ENCODE peak calls at places on chromosome 22, in six cellular contexts. I is suprapubic skin, Q is adrenal gland, U is psoas muscle, K is fibroblast of lung, R is right lobe of liver. Y is an unnamed sample.

GRCh38 chr22:35558031-35558430 is 17.4 kb downstream of the RASD2 start:
- DNase-seq in R (no peak), U (no peak), Q (no peak), I (no peak), K (no peak), Y (no peak)

GRCh38 chr22:49663311-49663711 is 164.4 kb downstream of the BRD1 start:
- DNase-seq in Q (no peak), K (no peak), R (peak; percentile 32), U (no peak), I (peak; percentile 74), Y (no peak)

GRCh38 chr22:50218153-50218995 is 17.6 kb downstream of the SELENOO start:
- DNase-seq in R (peak; percentile 73), I (no peak), Q (no peak), U (no peak), K (no peak), Y (no peak)

GRCh38 chr22:50016988-50017700 is 4.6 kb upstream of the IL17REL start:
- DNase-seq in U (no peak), R (no peak), Q (no peak), I (no peak), K (peak; percentile 37), Y (no peak)

GRCh38 chr22:19060356-19061009 is 61.7 kb downstream of the DGCR2 start:
- DNase-seq in R (no peak), U (no peak), K (peak; percentile 53), Q (peak; percentile 61), I (peak; percentile 48), Y (no peak)

GRCh38 chr22:21047730-21048129 is 2.0 kb downstream of the LRRC74B start:
- DNase-seq in U (no peak), Q (no peak), K (no peak), R (no peak), I (no peak), Y (no peak)

GRCh38 chr22:40560551-40560950 is 76.0 kb downstream of the MRTFA start:
- DNase-seq in Q (no peak), U (no peak), R (no peak), K (peak; percentile 73), I (no peak), Y (no peak)

GRCh38 chr22:42160830-42161696 is 30.5 kb upstream of the CYP2D6 start:
- DNase-seq in K (no peak), U (no peak), Q (no peak), I (no peak), R (no peak), Y (peak; percentile 68)

GRCh38 chr22:42366815-42367581 is 65.2 kb downstream of the NFAM1 start:
- DNase-seq in U (peak; percentile 47), K (no peak), R (no peak), Q (peak; percentile 73), I (no peak), Y (no peak)

GRCh38 chr22:22061085-22062077 is 78.8 kb upstream of the TOP3B start:
- DNase-seq in U (peak; percentile 30), Q (no peak), K (no peak), R (no peak), I (no peak), Y (no peak)

GRCh38 chr22:35589071-35589735 is 27.9 kb downstream of the MB start:
- DNase-seq in U (peak; percentile 84), I (no peak), R (no peak), Q (peak; percentile 72), K (peak; percentile 79), Y (no peak)

GRCh38 chr22:39729141-39729934 is 158.8 kb downstream of the CACNA1I start:
- DNase-seq in I (peak; percentile 53), Q (no peak), K (no peak), R (no peak), U (no peak), Y (no peak)

GRCh38 chr22:23363683-23364082 is 183.4 kb downstream of the BCR start:
- DNase-seq in Q (no peak), I (no peak), R (no peak), U (no peak), K (no peak), Y (no peak)

GRCh38 chr22:23365524-23365923 is 185.2 kb downstream of the BCR start:
- DNase-seq in R (no peak), Q (no peak), K (no peak), I (no peak), U (no peak), Y (no peak)

GRCh38 chr22:23369054-23369685 is 188.9 kb downstream of the BCR start:
- DNase-seq in K (no peak), U (no peak), Q (no peak), R (no peak), I (no peak), Y (no peak)

GRCh38 chr22:23364389-23364788 is 184.1 kb downstream of the BCR start:
- DNase-seq in U (no peak), K (no peak), I (no peak), Q (no peak), R (no peak), Y (no peak)

DNA sequence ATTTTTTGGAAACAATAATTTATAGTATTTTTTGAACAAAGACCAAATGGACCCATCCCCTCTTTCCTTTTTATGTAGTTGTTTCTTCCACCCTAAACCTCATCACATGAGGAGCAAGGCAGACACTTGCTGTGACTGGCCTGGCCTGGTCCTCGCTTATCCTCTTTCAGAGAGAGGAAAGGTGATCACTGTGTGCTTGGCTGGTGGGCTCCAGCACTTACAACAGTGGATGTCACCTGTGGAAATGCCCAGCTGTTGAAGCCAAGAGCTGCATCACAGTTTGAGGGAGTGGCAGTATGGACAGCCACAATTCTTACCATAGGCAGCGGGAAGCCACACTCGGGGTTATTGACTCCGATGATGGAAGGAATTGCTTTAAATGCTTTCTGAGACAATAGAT is 185.7 kb downstream of the BCR start:
- DNase-seq in U (no peak), K (no peak), Q (no peak), I (no peak), R (no peak), Y (no peak)
- H3K4me1 ChIP-seq in U (no peaks in the 10 kb centered on the region), K (no peaks in the 10 kb centered on the region), Q (no peaks in the 10 kb centered on the region), I (no peaks in the 10 kb centered on the region), R (no peaks in the 10 kb centered on the region), Y (no peaks in the 10 kb centered on the region)

GRCh38 chr22:43955040-43955882 is at the start of gene SAMM50:
- DNase-seq in Q (peak; percentile 96), U (peak; percentile 95), K (peak; percentile 90), I (peak; percentile 95), R (peak; percentile 96), Y (peak; percentile 94)

GRCh38 chr22:43955883-43956286 is 643 bp downstream of the SAMM50 start:
- DNase-seq in K (peak; percentile 25), Q (no peak), R (no peak), U (no peak), I (no peak), Y (no peak)

GRCh38 chr22:43957871-43958270 is 2.6 kb downstream of the SAMM50 start:
- DNase-seq in K (peak; percentile 33), I (no peak), R (no peak), U (no peak), Q (peak; percentile 63), Y (no peak)

GRCh38 chr22:43956383-43956782 is 1.1 kb downstream of the SAMM50 start:
- DNase-seq in K (no peak), I (no peak), Q (no peak), R (no peak), U (no peak), Y (no peak)

DNA sequence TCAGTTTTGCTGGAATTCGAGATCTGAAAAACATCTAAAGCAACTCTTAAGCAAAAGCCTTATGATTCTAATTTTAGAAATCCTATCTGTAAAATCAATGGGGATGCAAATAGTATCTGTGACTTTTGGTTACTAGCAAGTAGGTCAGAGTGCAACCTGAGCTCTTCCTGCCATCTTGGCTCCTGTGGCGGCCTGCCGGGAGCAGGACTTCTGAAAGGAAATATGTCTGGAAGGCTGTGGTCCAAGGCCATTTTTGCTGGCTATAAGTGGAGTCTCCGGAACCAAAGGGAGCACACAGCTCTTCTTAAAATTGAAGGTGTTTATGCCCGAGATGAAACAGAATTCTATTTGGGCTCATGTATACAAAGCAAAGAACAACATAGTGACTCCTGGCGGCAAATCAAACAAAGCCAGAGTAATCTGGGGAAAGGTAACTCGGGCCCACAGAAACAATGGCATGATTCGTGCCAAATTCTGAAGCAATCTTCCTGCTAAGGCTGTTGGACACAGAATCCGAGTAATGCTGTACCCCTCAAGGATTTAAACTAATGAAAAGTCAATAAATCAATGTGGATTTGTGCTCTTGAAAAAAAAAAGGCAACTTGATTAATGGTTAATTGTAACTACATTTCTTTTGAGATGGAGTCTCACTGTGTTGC is 1.7 kb downstream of the SAMM50 start:
- DNase-seq in U (peak; percentile 39), Q (no peak), K (no peak), I (no peak), R (no peak), Y (no peak)
- H3K4me3 ChIP-seq in U (peak overlapping the region; percentile 85), Q (no peak overlapping the region), K (no peak overlapping the region), I (peak overlapping the region; percentile 80), R (no peak overlapping the region), Y (no peak overlapping the region)

DNA sequence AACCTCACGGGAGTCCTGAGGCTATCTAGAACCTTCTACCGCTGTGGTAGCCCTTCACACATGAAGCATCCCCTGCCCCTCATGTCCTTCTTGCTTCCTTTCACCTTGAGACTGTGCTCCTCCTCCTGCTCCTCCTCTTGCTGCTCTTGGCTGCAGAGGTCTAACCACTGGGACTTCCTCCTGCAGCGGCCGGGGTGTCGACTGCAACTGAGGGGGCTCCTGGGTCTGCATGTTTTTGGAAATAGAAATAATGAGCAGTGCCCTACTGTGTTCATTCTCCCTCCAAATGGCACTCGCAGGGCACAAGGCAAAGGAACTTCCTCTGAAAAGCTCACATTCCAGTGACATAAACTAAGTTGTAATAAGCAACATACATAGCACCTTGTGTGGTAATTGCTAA is 14.8 kb downstream of the PIWIL3 start:
- DNase-seq in I (no peak), K (no peak), U (no peak), R (no peak), Q (no peak), Y (no peak)
- H3K4me1 ChIP-seq in I (no peaks in the 10 kb centered on the region), K (no peaks in the 10 kb centered on the region), U (no peaks in the 10 kb centered on the region), R (no peaks in the 10 kb centered on the region), Q (no peaks in the 10 kb centered on the region), Y (no peaks in the 10 kb centered on the region)

GRCh38 chr22:47433627-47434026 is 671.2 kb downstream of the TBC1D22A start:
- DNase-seq in Q (no peak), R (no peak), K (no peak), U (no peak), I (no peak), Y (no peak)
- H3K4me3 ChIP-seq in Q (no peak overlapping the region), R (no peak overlapping the region), K (no peak overlapping the region), U (no peak overlapping the region), I (no peak overlapping the region), Y (no peak overlapping the region)